ENCODE peak calls at places on chromosomes 7 and 10, in nine cellular contexts. One of them, this sample, is unnamed.

GRCh38 chr7:14861456-14861855 is 41.1 kb downstream of the DGKB start:
- DNase-seq in NCI-H1092 treated with DMSO at 0.1 percent for 48 hours: no peak
- DNase-seq in tibial artery: no peak
- DNase-seq in GM03348: no peak
- DNase-seq in Daoy: no peak
- DNase-seq in amygdala: no peak
- DNase-seq in lower leg skin: no peak
- DNase-seq in cardiac muscle cell: no peak
- DNase-seq in GM20000: no peak
- DNase-seq in this sample: no peak

GRCh38 chr7:47190462-47190861 is 391.4 kb downstream of the TNS3 start:
- DNase-seq in GM03348: no peak
- DNase-seq in amygdala: no peak
- DNase-seq in GM20000: no peak
- DNase-seq in cardiac muscle cell: no peak
- DNase-seq in tibial artery: no peak
- DNase-seq in lower leg skin: no peak
- DNase-seq in Daoy: no peak
- DNase-seq in NCI-H1092 treated with DMSO at 0.1 percent for 48 hours: peak; percentile 32
- DNase-seq in this sample: no peak

GRCh38 chr7:145909956-145910611 is 206.5 kb upstream of the CNTNAP2 start:
- DNase-seq in NCI-H1092 treated with DMSO at 0.1 percent for 48 hours: no peak
- DNase-seq in amygdala: no peak
- DNase-seq in lower leg skin: no peak
- DNase-seq in cardiac muscle cell: peak; percentile 34
- DNase-seq in GM03348: no peak
- DNase-seq in Daoy: no peak
- DNase-seq in GM20000: no peak
- DNase-seq in tibial artery: no peak
- DNase-seq in this sample: no peak

GRCh38 chr7:51949726-51950644 is 633.4 kb upstream of the COBL start:
- DNase-seq in GM20000: no peak
- DNase-seq in GM03348: no peak
- DNase-seq in cardiac muscle cell: no peak
- DNase-seq in Daoy: no peak
- DNase-seq in NCI-H1092 treated with DMSO at 0.1 percent for 48 hours: peak; percentile 16
- DNase-seq in amygdala: no peak
- DNase-seq in lower leg skin: no peak
- DNase-seq in tibial artery: no peak
- DNase-seq in this sample: no peak

GRCh38 chr7:102433319-102434038 is at the start of gene ORAI2:
- DNase-seq in Daoy: peak; percentile 92
- DNase-seq in GM20000: peak; percentile 94
- DNase-seq in cardiac muscle cell: peak; percentile 77
- DNase-seq in lower leg skin: peak; percentile 47
- DNase-seq in NCI-H1092 treated with DMSO at 0.1 percent for 48 hours: peak; percentile 60
- DNase-seq in amygdala: peak; percentile 46
- DNase-seq in tibial artery: peak; percentile 84
- DNase-seq in GM03348: peak; percentile 97
- DNase-seq in this sample: peak; percentile 64

GRCh38 chr7:69683002-69683401 is 84.7 kb downstream of the AUTS2 start:
- DNase-seq in lower leg skin: no peak
- DNase-seq in Daoy: no peak
- DNase-seq in GM20000: no peak
- DNase-seq in GM03348: no peak
- DNase-seq in amygdala: no peak
- DNase-seq in NCI-H1092 treated with DMSO at 0.1 percent for 48 hours: no peak
- DNase-seq in tibial artery: no peak
- DNase-seq in cardiac muscle cell: no peak
- DNase-seq in this sample: no peak

GRCh38 chr7:11517853-11518252 is 314.1 kb downstream of the THSD7A start:
- DNase-seq in lower leg skin: no peak
- DNase-seq in amygdala: no peak
- DNase-seq in GM03348: no peak
- DNase-seq in GM20000: no peak
- DNase-seq in cardiac muscle cell: no peak
- DNase-seq in NCI-H1092 treated with DMSO at 0.1 percent for 48 hours: no peak
- DNase-seq in tibial artery: no peak
- DNase-seq in Daoy: no peak
- DNase-seq in this sample: no peak

GRCh38 chr10:102519246-102519805 is 15.6 kb downstream of the SUFU start:
- DNase-seq in amygdala: no peak
- DNase-seq in NCI-H1092 treated with DMSO at 0.1 percent for 48 hours: no peak
- DNase-seq in cardiac muscle cell: no peak
- DNase-seq in GM03348: peak; percentile 45
- DNase-seq in tibial artery: peak; percentile 61
- DNase-seq in Daoy: no peak
- DNase-seq in GM20000: no peak
- DNase-seq in lower leg skin: no peak
- DNase-seq in this sample: no peak

GRCh38 chr10:104824378-104825006 is 183.4 kb downstream of the SORCS3 start:
- DNase-seq in amygdala: no peak
- DNase-seq in NCI-H1092 treated with DMSO at 0.1 percent for 48 hours: no peak
- DNase-seq in GM03348: peak; percentile 17
- DNase-seq in Daoy: no peak
- DNase-seq in cardiac muscle cell: peak; percentile 16
- DNase-seq in lower leg skin: no peak
- DNase-seq in tibial artery: no peak
- DNase-seq in GM20000: peak; percentile 16
- DNase-seq in this sample: no peak

GRCh38 chr10:132587175-132587574 is 49.6 kb downstream of the INPP5A start:
- DNase-seq in amygdala: no peak
- DNase-seq in lower leg skin: no peak
- DNase-seq in NCI-H1092 treated with DMSO at 0.1 percent for 48 hours: no peak
- DNase-seq in GM03348: no peak
- DNase-seq in GM20000: no peak
- DNase-seq in Daoy: no peak
- DNase-seq in tibial artery: no peak
- DNase-seq in cardiac muscle cell: no peak
- DNase-seq in this sample: no peak

GRCh38 chr7:128841171-128841690 is 11.0 kb downstream of the FLNC start:
- DNase-seq in lower leg skin: no peak
- DNase-seq in amygdala: no peak
- DNase-seq in tibial artery: no peak
- DNase-seq in GM20000: no peak
- DNase-seq in NCI-H1092 treated with DMSO at 0.1 percent for 48 hours: no peak
- DNase-seq in Daoy: no peak
- DNase-seq in GM03348: no peak
- DNase-seq in cardiac muscle cell: no peak
- DNase-seq in this sample: no peak

GRCh38 chr7:156985101-156985967 is 25.1 kb downstream of the MNX1 start:
- DNase-seq in amygdala: no peak
- DNase-seq in NCI-H1092 treated with DMSO at 0.1 percent for 48 hours: no peak
- DNase-seq in lower leg skin: no peak
- DNase-seq in cardiac muscle cell: no peak
- DNase-seq in tibial artery: peak; percentile 60
- DNase-seq in GM03348: no peak
- DNase-seq in Daoy: no peak
- DNase-seq in GM20000: no peak
- DNase-seq in this sample: no peak

GRCh38 chr7:12458520-12459131 is 55.0 kb upstream of the VWDE start:
- DNase-seq in GM03348: peak; percentile 60
- DNase-seq in lower leg skin: no peak
- DNase-seq in tibial artery: no peak
- DNase-seq in Daoy: peak; percentile 32
- DNase-seq in GM20000: peak; percentile 56
- DNase-seq in NCI-H1092 treated with DMSO at 0.1 percent for 48 hours: peak; percentile 82
- DNase-seq in amygdala: no peak
- DNase-seq in cardiac muscle cell: peak; percentile 58
- DNase-seq in this sample: no peak

GRCh38 chr7:124364283-124364682 is 331.4 kb upstream of the TMEM229A start:
- DNase-seq in amygdala: no peak
- DNase-seq in lower leg skin: no peak
- DNase-seq in GM03348: no peak
- DNase-seq in Daoy: no peak
- DNase-seq in NCI-H1092 treated with DMSO at 0.1 percent for 48 hours: no peak
- DNase-seq in cardiac muscle cell: no peak
- DNase-seq in GM20000: no peak
- DNase-seq in tibial artery: no peak
- DNase-seq in this sample: no peak

GRCh38 chr10:9869777-9870176 is 1147.9 kb upstream of the CELF2 start:
- DNase-seq in NCI-H1092 treated with DMSO at 0.1 percent for 48 hours: no peak
- DNase-seq in lower leg skin: no peak
- DNase-seq in tibial artery: no peak
- DNase-seq in GM03348: no peak
- DNase-seq in cardiac muscle cell: no peak
- DNase-seq in amygdala: no peak
- DNase-seq in Daoy: no peak
- DNase-seq in GM20000: no peak
- DNase-seq in this sample: no peak

GRCh38 chr10:31601136-31601535 is 282.1 kb downstream of the ZEB1 start:
- DNase-seq in cardiac muscle cell: no peak
- DNase-seq in lower leg skin: no peak
- DNase-seq in tibial artery: no peak
- DNase-seq in GM20000: no peak
- DNase-seq in NCI-H1092 treated with DMSO at 0.1 percent for 48 hours: no peak
- DNase-seq in GM03348: no peak
- DNase-seq in amygdala: no peak
- DNase-seq in Daoy: no peak
- DNase-seq in this sample: no peak

GRCh38 chr10:97629289-97629688 is 4.0 kb downstream of the MORN4 start:
- DNase-seq in NCI-H1092 treated with DMSO at 0.1 percent for 48 hours: no peak
- DNase-seq in GM20000: no peak
- DNase-seq in GM03348: no peak
- DNase-seq in Daoy: no peak
- DNase-seq in cardiac muscle cell: no peak
- DNase-seq in lower leg skin: no peak
- DNase-seq in tibial artery: no peak
- DNase-seq in amygdala: no peak
- DNase-seq in this sample: no peak

GRCh38 chr10:5560844-5561703 is 36.3 kb downstream of the CALML3 start:
- DNase-seq in GM20000: no peak
- DNase-seq in tibial artery: peak; percentile 65
- DNase-seq in cardiac muscle cell: no peak
- DNase-seq in NCI-H1092 treated with DMSO at 0.1 percent for 48 hours: no peak
- DNase-seq in amygdala: no peak
- DNase-seq in lower leg skin: no peak
- DNase-seq in Daoy: no peak
- DNase-seq in GM03348: no peak
- DNase-seq in this sample: peak; percentile 3

GRCh38 chr7:155391414-155391813 is 66.5 kb upstream of the EN2 start:
- DNase-seq in NCI-H1092 treated with DMSO at 0.1 percent for 48 hours: no peak
- DNase-seq in amygdala: no peak
- DNase-seq in tibial artery: no peak
- DNase-seq in GM03348: no peak
- DNase-seq in lower leg skin: no peak
- DNase-seq in cardiac muscle cell: no peak
- DNase-seq in GM20000: no peak
- DNase-seq in Daoy: no peak
- DNase-seq in this sample: no peak

GRCh38 chr7:69677054-69677847 is 79.0 kb downstream of the AUTS2 start:
- DNase-seq in GM03348: peak; percentile 26
- DNase-seq in lower leg skin: no peak
- DNase-seq in amygdala: no peak
- DNase-seq in GM20000: no peak
- DNase-seq in Daoy: no peak
- DNase-seq in cardiac muscle cell: no peak
- DNase-seq in tibial artery: no peak
- DNase-seq in NCI-H1092 treated with DMSO at 0.1 percent for 48 hours: no peak
- DNase-seq in this sample: no peak

GRCh38 chr10:91709394-91709798 is 76.5 kb upstream of the PPP1R3C start:
- DNase-seq in Daoy: peak; percentile 6
- DNase-seq in tibial artery: no peak
- DNase-seq in amygdala: no peak
- DNase-seq in GM20000: no peak
- DNase-seq in cardiac muscle cell: peak; percentile 50
- DNase-seq in lower leg skin: no peak
- DNase-seq in GM03348: no peak
- DNase-seq in NCI-H1092 treated with DMSO at 0.1 percent for 48 hours: peak; percentile 60
- DNase-seq in this sample: no peak

GRCh38 chr10:81405399-81405798 is 469.6 kb upstream of the NRG3 start:
- DNase-seq in GM20000: no peak
- DNase-seq in tibial artery: no peak
- DNase-seq in cardiac muscle cell: no peak
- DNase-seq in amygdala: no peak
- DNase-seq in Daoy: no peak
- DNase-seq in GM03348: no peak
- DNase-seq in lower leg skin: no peak
- DNase-seq in NCI-H1092 treated with DMSO at 0.1 percent for 48 hours: no peak
- DNase-seq in this sample: no peak

GRCh38 chr10:98411768-98412167 is 3.2 kb downstream of the PYROXD2 start:
- DNase-seq in cardiac muscle cell: no peak
- DNase-seq in tibial artery: no peak
- DNase-seq in NCI-H1092 treated with DMSO at 0.1 percent for 48 hours: no peak
- DNase-seq in lower leg skin: no peak
- DNase-seq in amygdala: no peak
- DNase-seq in Daoy: no peak
- DNase-seq in GM03348: peak; percentile 34
- DNase-seq in GM20000: no peak
- DNase-seq in this sample: no peak

GRCh38 chr7:128427289-128427891 is 17.6 kb upstream of the IMPDH1 start:
- DNase-seq in cardiac muscle cell: peak; percentile 78
- DNase-seq in tibial artery: no peak
- DNase-seq in Daoy: peak; percentile 68
- DNase-seq in GM03348: peak; percentile 74
- DNase-seq in NCI-H1092 treated with DMSO at 0.1 percent for 48 hours: peak; percentile 57
- DNase-seq in lower leg skin: no peak
- DNase-seq in GM20000: peak; percentile 47
- DNase-seq in amygdala: no peak
- DNase-seq in this sample: peak; percentile 68

GRCh38 chr10:27143686-27144085 is 10.5 kb downstream of the YME1L1 start:
- DNase-seq in tibial artery: no peak
- DNase-seq in amygdala: no peak
- DNase-seq in GM03348: no peak
- DNase-seq in NCI-H1092 treated with DMSO at 0.1 percent for 48 hours: no peak
- DNase-seq in Daoy: no peak
- DNase-seq in lower leg skin: no peak
- DNase-seq in GM20000: no peak
- DNase-seq in cardiac muscle cell: no peak
- DNase-seq in this sample: no peak

GRCh38 chr7:158740657-158741293 is 36.2 kb upstream of the NCAPG2 start:
- DNase-seq in GM03348: no peak
- DNase-seq in lower leg skin: no peak
- DNase-seq in Daoy: peak; percentile 83
- DNase-seq in NCI-H1092 treated with DMSO at 0.1 percent for 48 hours: no peak
- DNase-seq in tibial artery: no peak
- DNase-seq in GM20000: no peak
- DNase-seq in cardiac muscle cell: peak; percentile 97
- DNase-seq in amygdala: no peak
- DNase-seq in this sample: no peak

GRCh38 chr10:69318087-69318996 is 40.0 kb downstream of the HK1 start:
- DNase-seq in GM20000: peak; percentile 99
- DNase-seq in cardiac muscle cell: peak; percentile 87
- DNase-seq in amygdala: peak; percentile 60
- DNase-seq in NCI-H1092 treated with DMSO at 0.1 percent for 48 hours: peak; percentile 71
- DNase-seq in Daoy: peak; percentile 89
- DNase-seq in lower leg skin: peak; percentile 86
- DNase-seq in tibial artery: peak; percentile 95
- DNase-seq in GM03348: peak; percentile 99
- DNase-seq in this sample: peak; percentile 78

GRCh38 chr7:151374139-151374538 is 32.5 kb downstream of the NUB1 start:
- DNase-seq in cardiac muscle cell: no peak
- DNase-seq in lower leg skin: no peak
- DNase-seq in amygdala: no peak
- DNase-seq in NCI-H1092 treated with DMSO at 0.1 percent for 48 hours: no peak
- DNase-seq in GM03348: no peak
- DNase-seq in tibial artery: no peak
- DNase-seq in Daoy: no peak
- DNase-seq in GM20000: no peak
- DNase-seq in this sample: no peak

GRCh38 chr10:122468923-122469781 is 7.8 kb downstream of the HTRA1 start:
- DNase-seq in tibial artery: peak; percentile 74
- DNase-seq in Daoy: peak; percentile 82
- DNase-seq in amygdala: no peak
- DNase-seq in lower leg skin: peak; percentile 80
- DNase-seq in GM20000: no peak
- DNase-seq in NCI-H1092 treated with DMSO at 0.1 percent for 48 hours: no peak
- DNase-seq in cardiac muscle cell: peak; percentile 91
- DNase-seq in GM03348: peak; percentile 88
- DNase-seq in this sample: peak; percentile 71

GRCh38 chr10:77872947-77873557 is 53.5 kb downstream of the DLG5 start:
- DNase-seq in GM03348: no peak
- DNase-seq in cardiac muscle cell: no peak
- DNase-seq in lower leg skin: no peak
- DNase-seq in GM20000: no peak
- DNase-seq in Daoy: no peak
- DNase-seq in tibial artery: no peak
- DNase-seq in amygdala: no peak
- DNase-seq in NCI-H1092 treated with DMSO at 0.1 percent for 48 hours: no peak
- DNase-seq in this sample: no peak

GRCh38 chr7:64882341-64883112 is 20.5 kb upstream of the ZNF273 start:
- DNase-seq in lower leg skin: peak; percentile 54
- DNase-seq in Daoy: no peak
- DNase-seq in amygdala: peak; percentile 9
- DNase-seq in cardiac muscle cell: peak; percentile 67
- DNase-seq in NCI-H1092 treated with DMSO at 0.1 percent for 48 hours: no peak
- DNase-seq in GM03348: peak; percentile 85
- DNase-seq in tibial artery: peak; percentile 87
- DNase-seq in GM20000: peak; percentile 10
- DNase-seq in this sample: peak; percentile 40